ENCODE peak calls at places on chromosomes 16 and 17, in four cellular contexts. B, F, A and C are unnamed samples.

GRCh38 chr16:71930013-71930563 is 34.8 kb downstream of the IST1 start:
- DNase-seq in B (no peak), F (no peak), A (no peak), C (no peak)

GRCh38 chr16:1432388-1433262 is 1.7 kb downstream of the PERCC1 start:
- DNase-seq in B (no peak), F (no peak), A (no peak), C (no peak)

GRCh38 chr17:64728041-64728695 is 66.1 kb upstream of the SMURF2 start:
- DNase-seq in B (no peak), F (no peak), A (no peak), C (no peak)

GRCh38 chr16:24499193-24499814 is 40.1 kb upstream of the RBBP6 start:
- DNase-seq in B (no peak), F (peak), A (no peak), C (peak)

GRCh38 chr16:19393226-19394074 is 24.2 kb upstream of the TMC5 start:
- DNase-seq in B (no peak), F (peak), A (no peak), C (peak)

GRCh38 chr16:15996432-15997109 is 47.2 kb downstream of the ABCC1 start:
- DNase-seq in B (no peak), F (peak), A (no peak), C (no peak)

GRCh38 chr17:47363171-47363570 is 39.4 kb downstream of the EFCAB13 start:
- DNase-seq in B (no peak), F (no peak), A (no peak), C (no peak)

GRCh38 chr17:7883781-7884386 is 4.7 kb upstream of the CHD3 start:
- DNase-seq in B (no peak), F (peak), A (peak), C (no peak)

GRCh38 chr17:83076930-83077329 is 2.5 kb upstream of the METRNL start:
- DNase-seq in B (no peak), F (peak), A (no peak), C (peak)

GRCh38 chr16:4208529-4208835 is 33.4 kb downstream of the SRL start:
- DNase-seq in B (no peak), F (no peak), A (no peak), C (peak)

GRCh38 chr17:58306131-58306951 is 22.3 kb downstream of the TSPOAP1 start:
- DNase-seq in B (no peak), F (no peak), A (no peak), C (no peak)

GRCh38 chr16:78437352-78437968 is 338.0 kb downstream of the WWOX start:
- DNase-seq in B (peak), F (peak), A (peak), C (peak)